ENCODE peak calls at places on chromosomes 2 and 18, in ten cellular contexts. O is HEK293T, F is left cardiac atrium, H is neuronal stem cell, D is GM04504, W is SHP77 treated with DMSO at 0.1 percent for 48 hours, K is transverse colon, U is amniotic stem cell, G is hypothalamus, L is KBM-7. M is an unnamed sample.
A peak's percentile ranks its signal among the peaks of the same experiment; 100 is the strongest.

GRCh38 chr2:176035013-176035691 is 33.1 kb upstream of the LNPK start:
- DNase-seq in O (no peak), F (no peak), H (no peak), D (no peak), W (no peak), K (no peak), U (no peak), G (no peak), L (no peak), M (no peak)

GRCh38 chr2:385061-385460 is 97.2 kb upstream of the ALKAL2 start:
- DNase-seq in O (no peak), F (no peak), H (no peak), D (no peak), W (no peak), K (no peak), U (no peak), G (no peak), L (no peak), M (no peak)

GRCh38 chr2:30239308-30240161 is 8.2 kb downstream of the LBH start:
- DNase-seq in O (peak; percentile 79), F (peak; percentile 68), H (peak; percentile 65), D (peak; percentile 86), W (no peak), K (peak; percentile 79), U (no peak), G (no peak), L (peak; percentile 66), M (no peak)

GRCh38 chr18:48238206-48238605 is 171.0 kb downstream of the ZBTB7C start:
- DNase-seq in O (no peak), F (no peak), H (no peak), D (no peak), W (no peak), K (no peak), U (no peak), G (no peak), L (no peak), M (no peak)

GRCh38 chr2:216057688-216058193 is 23.9 kb downstream of the PECR start:
- DNase-seq in O (no peak), F (no peak), H (no peak), D (peak; percentile 33), W (no peak), K (peak; percentile 64), U (no peak), G (no peak), L (peak; percentile 46), M (no peak)

GRCh38 chr18:72470391-72470790 is 73.8 kb downstream of the CBLN2 start:
- DNase-seq in O (no peak), F (no peak), H (no peak), D (no peak), W (no peak), K (no peak), U (no peak), G (no peak), L (no peak), M (no peak)

GRCh38 chr2:191501390-191502168 is 176.4 kb upstream of the NABP1 start:
- DNase-seq in O (no peak), F (no peak), H (no peak), D (peak; percentile 36), W (peak; percentile 1), K (no peak), U (peak; percentile 39), G (no peak), L (peak; percentile 65), M (no peak)

GRCh38 chr2:1731512-1731962 is 12.8 kb downstream of the PXDN start:
- DNase-seq in O (no peak), F (peak; percentile 15), H (no peak), D (no peak), W (peak; percentile 85), K (peak; percentile 7), U (peak; percentile 51), G (no peak), L (no peak), M (peak; percentile 34)

GRCh38 chr2:73100956-73101355 is 11.8 kb downstream of the RAB11FIP5 start:
- DNase-seq in O (no peak), F (no peak), H (no peak), D (no peak), W (no peak), K (no peak), U (no peak), G (no peak), L (no peak), M (no peak)

GRCh38 chr2:161965994-161966393 is 108.0 kb downstream of the DPP4 start:
- DNase-seq in O (no peak), F (no peak), H (no peak), D (no peak), W (no peak), K (no peak), U (no peak), G (no peak), L (peak; percentile 48), M (no peak)

GRCh38 chr18:56570971-56571370 is 67.4 kb downstream of the TXNL1 start:
- DNase-seq in O (no peak), F (no peak), H (no peak), D (no peak), W (no peak), K (no peak), U (no peak), G (no peak), L (no peak), M (no peak)

GRCh38 chr2:108968619-108969018 is 20.4 kb downstream of the EDAR start:
- DNase-seq in O (peak; percentile 52), F (no peak), H (no peak), D (no peak), W (no peak), K (peak; percentile 69), U (no peak), G (no peak), L (no peak), M (no peak)

GRCh38 chr2:227323818-227324217 is 1.2 kb upstream of the MFF start:
- DNase-seq in O (no peak), F (no peak), H (no peak), D (no peak), W (no peak), K (no peak), U (no peak), G (no peak), L (no peak), M (no peak)

GRCh38 chr2:216701544-216701943 is 6.2 kb upstream of the IGFBP5 start:
- DNase-seq in O (no peak), F (no peak), H (no peak), D (no peak), W (no peak), K (no peak), U (no peak), G (no peak), L (no peak), M (no peak)

GRCh38 chr2:10356459-10356851 is 53.8 kb downstream of the HPCAL1 start:
- DNase-seq in O (no peak), F (no peak), H (no peak), D (no peak), W (no peak), K (no peak), U (no peak), G (no peak), L (no peak), M (no peak)

GRCh38 chr2:64442277-64442676 is 11.7 kb upstream of the LGALSL start:
- DNase-seq in O (no peak), F (no peak), H (no peak), D (no peak), W (no peak), K (no peak), U (no peak), G (no peak), L (no peak), M (no peak)

GRCh38 chr2:234747833-234748559 is 203.8 kb upstream of the SH3BP4 start:
- DNase-seq in O (no peak), F (no peak), H (no peak), D (no peak), W (no peak), K (no peak), U (no peak), G (no peak), L (no peak), M (no peak)

GRCh38 chr2:143824796-143825195 is 695.1 kb downstream of the ZEB2 start:
- DNase-seq in O (no peak), F (no peak), H (no peak), D (no peak), W (no peak), K (no peak), U (no peak), G (no peak), L (no peak), M (no peak)

GRCh38 chr2:135664623-135665068 is 77.0 kb upstream of the UBXN4 start:
- DNase-seq in O (no peak), F (no peak), H (no peak), D (peak; percentile 17), W (no peak), K (no peak), U (no peak), G (no peak), L (no peak), M (no peak)

GRCh38 chr18:68056936-68057335 is 540.4 kb upstream of the DSEL start:
- DNase-seq in O (no peak), F (no peak), H (no peak), D (no peak), W (no peak), K (no peak), U (no peak), G (no peak), L (no peak), M (no peak)

GRCh38 chr18:75047240-75047639 is 161.7 kb downstream of the PTGR3 start:
- DNase-seq in O (no peak), F (no peak), H (no peak), D (no peak), W (no peak), K (no peak), U (no peak), G (no peak), L (no peak), M (no peak)

GRCh38 chr18:48290162-48290926 is 118.8 kb downstream of the ZBTB7C start:
- DNase-seq in O (no peak), F (no peak), H (no peak), D (no peak), W (no peak), K (no peak), U (no peak), G (no peak), L (no peak), M (no peak)

GRCh38 chr18:29181151-29181901 is 1004.4 kb upstream of the CDH2 start:
- DNase-seq in O (no peak), F (peak; percentile 26), H (no peak), D (peak; percentile 85), W (no peak), K (no peak), U (peak; percentile 83), G (no peak), L (no peak), M (no peak)

GRCh38 chr2:111896007-111896406 is 2.4 kb upstream of the MERTK start:
- DNase-seq in O (no peak), F (no peak), H (no peak), D (no peak), W (no peak), K (peak; percentile 30), U (no peak), G (no peak), L (no peak), M (no peak)

GRCh38 chr18:50662177-50662576 is 102.3 kb downstream of the MAPK4 start:
- DNase-seq in O (peak; percentile 11), F (no peak), H (no peak), D (no peak), W (no peak), K (no peak), U (no peak), G (no peak), L (peak; percentile 42), M (no peak)

GRCh38 chr18:59501876-59502221 is 142.8 kb upstream of the LMAN1 start:
- DNase-seq in O (no peak), F (no peak), H (no peak), D (no peak), W (no peak), K (no peak), U (no peak), G (no peak), L (no peak), M (no peak)

GRCh38 chr2:176056411-176056810 is 27.4 kb downstream of the EVX2 start:
- DNase-seq in O (no peak), F (no peak), H (no peak), D (no peak), W (peak; percentile 37), K (no peak), U (no peak), G (no peak), L (no peak), M (peak; percentile 73)

GRCh38 chr2:128270306-128271185 is 48.1 kb downstream of the HS6ST1 start:
- DNase-seq in O (no peak), F (no peak), H (no peak), D (no peak), W (no peak), K (peak; percentile 7), U (no peak), G (no peak), L (no peak), M (no peak)

M was measured in NCI-H510A.